ENCODE peak calls at places on chromosome X, in nine cellular contexts. U is heart left ventricle; I is H9; B is pancreas; L is OCI-LY7; D is mammary epithelial cell; S is CD4-positive, alpha-beta T cell; V is upper lobe of left lung; R is esophagus muscularis mucosa. G is an unnamed sample.

GRCh38 chrX:126551306-126551705 is 1.3 kb downstream of the DCAF12L1 start:
- DNase-seq in I (peak), B (no peak), L (no peak), S (no peak), R (no peak), U (no peak), V (no peak), D (no peak), G (no peak)

GRCh38 chrX:65686246-65686645 is 18.8 kb downstream of the MSN start:
- DNase-seq in U (peak), D (no peak), B (no peak), L (no peak), R (no peak), V (peak), I (no peak), S (no peak), G (no peak)

GRCh38 chrX:123184199-123184857 is at the start of gene GRIA3:
- DNase-seq in V (no peak), S (no peak), I (peak), B (no peak), D (no peak), R (no peak), U (no peak), L (no peak), G (peak)

GRCh38 chrX:40784516-40785151 is 49.3 kb upstream of the MED14 start:
- DNase-seq in L (no peak), R (no peak), S (no peak), D (peak), I (no peak), V (no peak), B (no peak), U (no peak), G (no peak)

GRCh38 chrX:140664939-140665338 is 44.6 kb upstream of the LINC00632 start:
- DNase-seq in L (peak), R (no peak), S (no peak), D (peak), V (no peak), U (no peak), I (no peak), B (no peak), G (no peak)

GRCh38 chrX:8289523-8289922 is 118.5 kb upstream of the VCX2 start:
- DNase-seq in R (no peak), L (no peak), B (no peak), I (no peak), D (peak), U (no peak), V (no peak), S (no peak), G (no peak)

GRCh38 chrX:64206556-64207162 is 1.2 kb upstream of the AMER1 start:
- DNase-seq in L (peak), R (no peak), S (no peak), D (peak), V (peak), U (peak), I (no peak), B (peak), G (no peak)

GRCh38 chrX:30971761-30972603 is 82.9 kb upstream of the TAB3 start:
- DNase-seq in B (no peak), S (no peak), I (peak), V (peak), D (peak), L (peak), U (no peak), R (no peak), G (no peak)

GRCh38 chrX:1591102-1591862 is at the start of gene AKAP17A:
- DNase-seq in R (peak), U (peak), D (peak), I (peak), S (peak), L (peak), V (peak), B (peak), G (peak)

GRCh38 chrX:47180346-47180745 is 13.3 kb upstream of the UBA1 start:
- DNase-seq in B (no peak), I (no peak), L (no peak), U (peak), R (no peak), S (no peak), D (no peak), V (no peak), G (no peak)

GRCh38 chrX:18886344-18887161 is 97.4 kb downstream of the PHKA2 start:
- DNase-seq in L (peak), S (no peak), B (peak), D (peak), I (peak), V (peak), U (peak), R (peak), G (peak)

GRCh38 chrX:104098151-104098808 is 14.0 kb upstream of the ZCCHC18 start:
- DNase-seq in V (peak), U (no peak), L (peak), D (peak), B (peak), I (no peak), S (no peak), R (no peak), G (no peak)

GRCh38 chrX:134026732-134027311 is 41.4 kb upstream of the GPC3 start:
- DNase-seq in S (peak), U (no peak), V (peak), D (peak), I (peak), R (no peak), L (no peak), B (peak), G (peak)

GRCh38 chrX:149982310-149982709 is 44.0 kb upstream of the EOLA2 start:
- DNase-seq in D (no peak), I (no peak), V (no peak), U (no peak), L (no peak), S (no peak), B (no peak), R (no peak), G (no peak)

GRCh38 chrX:110394653-110395052 is 36.0 kb downstream of the RTL9 start:
- DNase-seq in R (no peak), D (peak), L (no peak), U (no peak), B (no peak), I (no peak), S (no peak), V (no peak), G (no peak)

GRCh38 chrX:115490814-115491213 is 70.2 kb upstream of the PLS3 start:
- DNase-seq in D (no peak), I (no peak), V (no peak), B (no peak), L (no peak), S (no peak), R (no peak), U (no peak), G (no peak)

GRCh38 chrX:115487608-115488007 is 73.4 kb upstream of the PLS3 start:
- DNase-seq in D (no peak), S (no peak), B (no peak), I (no peak), R (no peak), U (no peak), L (no peak), V (no peak), G (no peak)

GRCh38 chrX:115494133-115494532 is 66.8 kb upstream of the PLS3 start:
- DNase-seq in B (no peak), R (no peak), U (no peak), D (no peak), L (no peak), V (no peak), I (no peak), S (no peak), G (no peak)

GRCh38 chrX:115493015-115493414 is 68.0 kb upstream of the PLS3 start:
- DNase-seq in D (no peak), S (no peak), L (no peak), V (no peak), R (no peak), U (no peak), B (no peak), I (no peak), G (no peak)

DNA sequence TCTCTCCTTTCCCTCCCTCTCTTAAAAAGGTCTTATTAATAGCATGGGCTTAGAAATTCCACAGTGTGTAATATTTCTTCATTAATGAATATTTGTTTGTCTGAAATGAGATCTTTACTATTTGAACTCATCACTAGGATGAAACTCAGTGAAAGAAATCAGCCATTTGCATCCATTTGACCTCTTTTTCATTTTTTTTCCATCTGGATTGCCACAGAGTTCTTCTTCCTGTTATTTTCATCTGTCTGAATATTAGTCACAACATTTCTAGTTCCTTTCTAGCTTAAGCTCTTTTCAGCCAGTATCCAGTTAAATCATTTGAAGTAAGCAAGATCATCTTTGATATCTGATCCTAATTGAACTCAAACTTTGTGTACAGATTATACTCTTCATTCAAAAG is 69.2 kb upstream of the PLS3 start:
- DNase-seq in B (no peak), U (no peak), V (no peak), D (no peak), R (no peak), I (no peak), L (no peak), S (no peak), G (no peak)
- H3K27ac ChIP-seq in B (no peak), U (no peak), V (no peak), D (no peak), R (no peak), I (no peak), L (no peak), S (no peak), G (peak)

GRCh38 chrX:77946571-77946970 is 22.9 kb downstream of the PGAM4 start:
- DNase-seq in B (no peak), L (no peak), V (no peak), R (no peak), U (no peak), D (no peak), S (no peak), I (no peak), G (no peak)
- TF ChIP-seq CTCF in B (no peak), L (no peak), V (no peak), R (peak), U (no peak), D (no peak), S (no peak), I (no peak), G (no peak)

GRCh38 chrX:68894142-68894512 is 65.3 kb downstream of the EFNB1 start:
- DNase-seq in L (no peak), D (no peak), V (no peak), B (no peak), U (peak), S (no peak), R (no peak), I (no peak), G (peak)
- H3K27ac ChIP-seq in L (no peak), D (no peak), V (peak), B (peak), U (peak), S (no peak), R (peak), I (no peak), G (peak)

DNA sequence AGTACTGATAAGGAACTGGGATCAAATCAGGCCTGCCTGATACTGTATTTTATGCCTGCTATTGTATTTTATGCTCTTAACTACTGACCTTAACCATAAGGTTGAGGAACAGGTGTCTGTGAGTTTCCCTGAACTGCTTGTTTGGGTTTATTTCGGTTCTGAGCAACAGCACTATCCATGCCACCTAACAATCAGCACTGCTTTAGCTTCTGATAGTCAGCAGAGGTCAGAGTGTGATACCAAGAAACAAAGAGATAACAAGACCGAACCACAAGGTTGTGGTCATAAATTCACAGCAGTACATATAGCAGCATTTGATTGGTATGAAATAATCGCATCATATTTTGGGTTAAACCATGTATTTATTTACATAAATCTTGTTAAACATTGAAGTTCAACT is 362.2 kb downstream of the FGF13 start:
- DNase-seq in B (no peak), I (no peak), D (no peak), U (no peak), L (no peak), V (no peak), S (no peak), R (no peak), G (no peak)
- TF ChIP-seq CTCF in B (no peak), I (peak), D (no peak), U (no peak), L (no peak), V (no peak), S (no peak), R (no peak), G (no peak)

GRCh38 chrX:118484216-118484903 is 11.3 kb upstream of the DOCK11 start:
- DNase-seq in U (no peak), L (no peak), B (no peak), S (no peak), V (no peak), R (no peak), D (no peak), I (no peak), G (no peak)
- H3K27ac ChIP-seq in U (no peak), L (no peak), B (no peak), S (no peak), V (no peak), R (no peak), D (no peak), I (no peak), G (peak)

GRCh38 chrX:69457756-69458155 is 46.4 kb upstream of the NALF2 start:
- DNase-seq in S (no peak), B (no peak), L (no peak), R (no peak), D (peak), I (no peak), U (no peak), V (no peak), G (no peak)
- TF ChIP-seq CTCF in S (no peak), B (no peak), L (no peak), R (no peak), D (no peak), I (no peak), U (no peak), V (no peak), G (no peak)

GRCh38 chrX:153903991-153904957 is at the start of gene AVPR2:
- DNase-seq in U (peak), S (no peak), L (peak), D (no peak), R (no peak), V (no peak), I (peak), B (no peak), G (no peak)
- H3K27ac ChIP-seq in U (peak), S (no peak), L (peak), D (no peak), R (peak), V (peak), I (no peak), B (no peak), G (no peak)

GRCh38 chrX:70774223-70774622 is 134.3 kb downstream of the TEX11 start:
- DNase-seq in R (no peak), B (no peak), V (no peak), S (no peak), D (no peak), L (no peak), U (no peak), I (no peak), G (no peak)

GRCh38 chrX:70769659-70770232 is 138.8 kb downstream of the TEX11 start:
- DNase-seq in I (no peak), U (no peak), D (no peak), S (no peak), R (no peak), V (no peak), B (no peak), L (peak), G (no peak)
- TF ChIP-seq CTCF in I (peak), U (peak), D (peak), S (peak), R (peak), V (peak), B (peak), L (peak), G (peak)